ENCODE peak calls at places on chromosome 11, in four cellular contexts. One of them, this sample, is unnamed.
A peak's percentile ranks its signal among the peaks of the same experiment; 100 is the strongest.

GRCh38 chr11:33560729-33561128 is 139.9 kb downstream of the C11orf91 start:
- DNase-seq in K562: no peak
- DNase-seq in HepG2: no peak
- DNase-seq in GM12878: no peak
- DNase-seq in this sample: no peak

GRCh38 chr11:69085490-69086095 is 36.9 kb downstream of the TPCN2 start:
- DNase-seq in K562: no peak
- DNase-seq in HepG2: no peak
- DNase-seq in GM12878: no peak
- DNase-seq in this sample: no peak

GRCh38 chr11:11732116-11732515 is 109.7 kb upstream of the USP47 start:
- DNase-seq in K562: no peak
- DNase-seq in HepG2: no peak
- DNase-seq in GM12878: no peak
- DNase-seq in this sample: no peak

GRCh38 chr11:7672960-7673723 is at the start of gene CYB5R2:
- DNase-seq in K562: peak; percentile 69
- DNase-seq in HepG2: no peak
- DNase-seq in GM12878: no peak
- DNase-seq in this sample: peak; percentile 39

GRCh38 chr11:67436459-67437081 is 912 bp downstream of the PTPRCAP start:
- DNase-seq in K562: peak; percentile 54
- DNase-seq in HepG2: no peak
- DNase-seq in GM12878: peak; percentile 75
- DNase-seq in this sample: no peak

GRCh38 chr11:73143126-73143838 is 1.2 kb upstream of the FCHSD2 start:
- DNase-seq in K562: peak; percentile 52
- DNase-seq in HepG2: peak; percentile 67
- DNase-seq in GM12878: no peak
- DNase-seq in this sample: peak; percentile 33

GRCh38 chr11:21572210-21572609 is 620.7 kb upstream of the ANO5 start:
- DNase-seq in K562: no peak
- DNase-seq in HepG2: no peak
- DNase-seq in GM12878: no peak
- DNase-seq in this sample: no peak

GRCh38 chr11:8080674-8081590 is at the start of gene TUB:
- DNase-seq in K562: no peak
- DNase-seq in HepG2: no peak
- DNase-seq in GM12878: no peak
- DNase-seq in this sample: peak; percentile 97

GRCh38 chr11:123683616-123684170 is 29.3 kb upstream of the SCN3B start:
- DNase-seq in K562: no peak
- DNase-seq in HepG2: no peak
- DNase-seq in GM12878: no peak
- DNase-seq in this sample: peak; percentile 21

GRCh38 chr11:68179847-68180246 is 33.2 kb downstream of the KMT5B start:
- DNase-seq in K562: no peak
- DNase-seq in HepG2: no peak
- DNase-seq in GM12878: no peak
- DNase-seq in this sample: no peak

GRCh38 chr11:104572279-104572678 is 326.0 kb downstream of the CASP12 start:
- DNase-seq in K562: no peak
- DNase-seq in HepG2: no peak
- DNase-seq in GM12878: no peak
- DNase-seq in this sample: no peak

GRCh38 chr11:35144811-35145210 is 5.8 kb downstream of the CD44 start:
- DNase-seq in K562: no peak
- DNase-seq in HepG2: no peak
- DNase-seq in GM12878: no peak
- DNase-seq in this sample: no peak

GRCh38 chr11:76153609-76153949 is 52.7 kb downstream of the WNT11 start:
- DNase-seq in K562: no peak
- DNase-seq in HepG2: peak; percentile 49
- DNase-seq in GM12878: no peak
- DNase-seq in this sample: no peak

GRCh38 chr11:119787074-119787461 is 58.1 kb upstream of the NECTIN1 start:
- DNase-seq in K562: no peak
- DNase-seq in HepG2: no peak
- DNase-seq in GM12878: no peak
- DNase-seq in this sample: no peak

GRCh38 chr11:124460459-124460858 is 15.0 kb upstream of the OR8B8 start:
- DNase-seq in K562: no peak
- DNase-seq in HepG2: no peak
- DNase-seq in GM12878: no peak
- DNase-seq in this sample: no peak

GRCh38 chr11:101127348-101127698 is 2.3 kb downstream of the PGR start:
- DNase-seq in K562: peak; percentile 29
- DNase-seq in HepG2: no peak
- DNase-seq in GM12878: no peak
- DNase-seq in this sample: no peak

GRCh38 chr11:85918910-85919794 is 64.0 kb downstream of the CCDC83 start:
- DNase-seq in K562: no peak
- DNase-seq in HepG2: peak; percentile 73
- DNase-seq in GM12878: no peak
- DNase-seq in this sample: no peak

GRCh38 chr11:46673713-46674462 is 26.5 kb downstream of the ARHGAP1 start:
- DNase-seq in K562: no peak
- DNase-seq in HepG2: no peak
- DNase-seq in GM12878: no peak
- DNase-seq in this sample: no peak

GRCh38 chr11:27317751-27318150 is 45.3 kb downstream of the CCDC34 start:
- DNase-seq in K562: peak; percentile 14
- DNase-seq in HepG2: no peak
- DNase-seq in GM12878: no peak
- DNase-seq in this sample: no peak

DNA sequence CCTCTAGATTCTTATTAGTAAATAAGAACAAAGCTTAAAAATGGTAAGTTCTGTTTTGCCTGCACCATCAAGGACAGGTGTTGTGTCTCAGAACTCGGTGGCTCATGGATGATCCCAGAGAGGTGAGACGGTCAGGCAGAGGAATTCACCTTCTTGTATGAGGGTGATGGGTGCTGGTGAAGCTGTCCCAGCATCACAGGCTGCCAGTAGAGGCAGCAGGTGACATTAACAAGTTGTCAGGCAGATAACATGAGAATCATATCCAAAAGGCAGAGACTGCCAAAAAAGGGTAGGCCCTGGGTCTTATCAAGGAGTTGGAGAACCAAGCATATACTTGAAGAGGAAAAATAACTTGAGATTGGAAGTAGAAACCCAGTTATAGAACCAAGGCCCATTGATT is 437.8 kb downstream of the DYNC2H1 start:
- DNase-seq in K562: no peak
- DNase-seq in HepG2: no peak
- DNase-seq in GM12878: no peak
- DNase-seq in this sample: no peak
- TF ChIP-seq NFIC in K562: no peak
- TF ChIP-seq NFIC in HepG2: no peak
- TF ChIP-seq NFIC in GM12878: no peak
- TF ChIP-seq NFIC in this sample: no peak

GRCh38 chr11:117072517-117073218 is 25.6 kb downstream of the SIK3 start:
- DNase-seq in K562: peak; percentile 62
- DNase-seq in HepG2: peak; percentile 93
- DNase-seq in GM12878: peak; percentile 45
- DNase-seq in this sample: no peak
- TF ChIP-seq REST in K562: no peak
- TF ChIP-seq REST in HepG2: no peak
- TF ChIP-seq REST in GM12878: no peak
- TF ChIP-seq REST in this sample: no peak

DNA sequence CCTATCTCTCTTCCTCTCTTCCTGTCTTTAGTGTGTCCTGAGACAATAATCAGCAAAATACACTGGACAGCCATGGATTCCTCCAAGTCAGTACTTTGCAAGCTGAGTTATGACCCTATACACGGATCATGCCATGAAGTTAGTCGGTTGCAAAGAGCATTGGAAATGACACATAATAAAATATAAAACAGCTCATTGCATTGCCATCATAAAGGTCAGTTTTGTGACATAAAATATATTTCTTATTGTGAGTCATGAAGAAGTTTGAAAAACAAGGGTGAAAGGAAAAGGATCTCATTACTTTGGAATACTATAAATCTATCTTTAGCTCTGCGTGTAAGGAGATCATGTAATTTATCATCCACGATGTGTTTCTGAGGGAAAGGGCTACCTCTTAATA is 198.5 kb downstream of the FAT3 start:
- DNase-seq in K562: no peak
- DNase-seq in HepG2: no peak
- DNase-seq in GM12878: no peak
- DNase-seq in this sample: no peak
- TF ChIP-seq SIN3A in K562: no peak
- TF ChIP-seq SIN3A in HepG2: no peak
- TF ChIP-seq SIN3A in GM12878: no peak
- TF ChIP-seq SIN3A in this sample: no peak

DNA sequence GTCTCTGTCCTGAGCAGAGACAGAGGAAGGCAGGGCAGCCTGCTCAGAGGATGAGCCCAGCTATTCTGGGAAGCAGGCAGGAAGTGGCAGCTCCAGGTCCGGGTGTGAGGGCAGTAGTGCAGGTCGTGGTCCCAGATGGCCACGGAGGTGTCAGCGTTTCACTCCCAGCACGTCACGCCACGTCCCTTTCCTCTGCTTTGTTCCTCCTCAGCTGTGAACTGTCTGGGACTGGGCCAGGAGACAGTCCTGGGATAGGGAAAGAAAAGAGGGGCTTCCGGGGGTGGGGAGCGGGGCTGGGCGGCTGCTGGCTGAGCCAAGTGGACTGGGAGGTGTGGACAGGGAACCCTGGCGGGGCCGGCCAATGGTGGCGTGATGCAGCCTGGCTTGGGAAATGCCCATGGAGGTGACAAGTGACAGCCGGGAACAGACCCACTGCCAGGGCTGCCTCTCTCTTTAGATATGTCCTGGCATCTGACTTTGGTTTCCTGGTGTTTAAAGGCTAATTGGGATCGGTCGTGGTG is 64.7 kb downstream of the KCNQ1 start:
- DNase-seq in K562: peak; percentile 4
- DNase-seq in HepG2: no peak
- DNase-seq in GM12878: no peak
- DNase-seq in this sample: peak; percentile 21
- TF ChIP-seq NFIC in K562: no peak
- TF ChIP-seq NFIC in HepG2: no peak
- TF ChIP-seq NFIC in GM12878: no peak
- TF ChIP-seq NFIC in this sample: no peak

GRCh38 chr11:65558785-65559509 is 788 bp upstream of the LTBP3 start:
- DNase-seq in K562: no peak
- DNase-seq in HepG2: no peak
- DNase-seq in GM12878: no peak
- DNase-seq in this sample: peak; percentile 70
- TF ChIP-seq REST in K562: no peak
- TF ChIP-seq REST in HepG2: no peak
- TF ChIP-seq REST in GM12878: no peak
- TF ChIP-seq REST in this sample: no peak